ENCODE peak calls at places on chromosomes 7 and 10, in seven cellular contexts. U is astrocyte, F is H9, Q is tibial artery, M is OCI-LY7, J is heart right ventricle, E is transverse colon. G is an unnamed sample. For H3K4me1, the result is how much of the 10 kb centered on the place peaks cover.

GRCh38 chr10:97708976-97709745 is 4.4 kb upstream of the MARVELD1 start:
- DNase-seq in U (peak), F (peak), Q (peak), M (peak), J (peak), E (peak), G (no peak)

GRCh38 chr7:128217030-128217805 is 23.9 kb upstream of the LEP start:
- DNase-seq in U (peak), F (peak), Q (no peak), M (no peak), J (no peak), E (no peak), G (no peak)

GRCh38 chr7:131161103-131161502 is 166.6 kb upstream of the MKLN1 start:
- DNase-seq in U (peak), F (no peak), Q (no peak), M (no peak), J (no peak), E (no peak), G (no peak)

GRCh38 chr7:118657391-118658005 is 433.0 kb downstream of the ANKRD7 start:
- DNase-seq in U (no peak), F (no peak), Q (no peak), M (peak), J (no peak), E (no peak), G (no peak)

GRCh38 chr7:136036336-136036735 is 59.2 kb upstream of the MTPN start:
- DNase-seq in U (no peak), F (no peak), Q (no peak), M (no peak), J (no peak), E (no peak), G (no peak)

GRCh38 chr7:2114052-2114451 is 118.7 kb downstream of the MAD1L1 start:
- DNase-seq in U (peak), F (no peak), Q (no peak), M (no peak), J (no peak), E (no peak), G (no peak)

GRCh38 chr7:41582116-41582515 is 120.8 kb downstream of the INHBA start:
- DNase-seq in U (peak), F (no peak), Q (no peak), M (no peak), J (no peak), E (no peak), G (no peak)

GRCh38 chr10:79054203-79055099 is 14.3 kb upstream of the ZMIZ1 start:
- DNase-seq in U (no peak), F (no peak), Q (peak), M (no peak), J (no peak), E (peak), G (peak)

GRCh38 chr7:135601182-135601581 is 43.5 kb downstream of the NUP205 start:
- DNase-seq in U (peak), F (no peak), Q (no peak), M (no peak), J (no peak), E (no peak), G (no peak)

GRCh38 chr7:16646427-16647081 is 573 bp downstream of the BZW2 start:
- DNase-seq in U (no peak), F (no peak), Q (peak), M (peak), J (no peak), E (peak), G (no peak)

GRCh38 chr10:128066954-128067382 is 59.3 kb downstream of the MKI67 start:
- DNase-seq in U (no peak), F (no peak), Q (peak), M (no peak), J (no peak), E (peak), G (no peak)

DNA sequence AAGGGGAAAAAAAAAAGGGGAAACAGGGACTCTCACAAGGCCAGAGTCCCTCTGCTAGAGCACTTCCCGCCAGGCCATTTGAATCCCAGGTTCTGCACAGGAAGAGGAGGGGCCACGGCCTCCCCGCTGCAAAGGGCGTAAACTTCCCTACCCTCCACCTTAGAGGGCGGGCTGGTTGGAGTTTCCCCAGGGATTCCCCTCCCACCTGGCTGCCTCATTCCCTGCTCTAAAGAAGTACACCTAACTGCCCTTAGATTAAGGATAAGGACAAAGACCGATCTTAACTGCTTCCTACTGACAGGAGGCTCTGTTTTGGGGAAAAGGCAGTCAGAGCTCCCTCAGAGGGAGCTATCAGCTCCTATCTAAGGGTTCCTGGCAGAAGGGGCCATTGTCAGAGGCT is 102.0 kb upstream of the ARMC3 start:
- DNase-seq in U (no peak), F (peak), Q (no peak), M (no peak), J (no peak), E (peak), G (no peak)
- TF ChIP-seq CTCF in U (no peak), F (no peak), Q (no peak), M (no peak), J (no peak), E (no peak), G (no peak)

GRCh38 chr7:27423821-27424220 is 181.2 kb downstream of the EVX1 start:
- DNase-seq in U (no peak), F (no peak), Q (no peak), M (no peak), J (no peak), E (no peak), G (no peak)
- H3K27ac ChIP-seq in U (no peak), F (no peak), Q (no peak), M (no peak), J (no peak), E (peak), G (no peak)

GRCh38 chr7:30321089-30321991 is 36.9 kb downstream of the ZNRF2 start:
- DNase-seq in U (no peak), F (no peak), Q (no peak), M (peak), J (no peak), E (no peak), G (no peak)
- H3K4me1 ChIP-seq in U (under half), F (under half), Q (under half), M (under half), J (under half), E (under half), G (under half)

GRCh38 chr10:18601321-18601720 is 50.1 kb downstream of the NSUN6 start:
- DNase-seq in U (no peak), F (no peak), Q (no peak), M (no peak), J (no peak), E (no peak), G (no peak)
- TF ChIP-seq CTCF in U (peak), F (peak), Q (no peak), M (no peak), J (no peak), E (no peak), G (no peak)

DNA sequence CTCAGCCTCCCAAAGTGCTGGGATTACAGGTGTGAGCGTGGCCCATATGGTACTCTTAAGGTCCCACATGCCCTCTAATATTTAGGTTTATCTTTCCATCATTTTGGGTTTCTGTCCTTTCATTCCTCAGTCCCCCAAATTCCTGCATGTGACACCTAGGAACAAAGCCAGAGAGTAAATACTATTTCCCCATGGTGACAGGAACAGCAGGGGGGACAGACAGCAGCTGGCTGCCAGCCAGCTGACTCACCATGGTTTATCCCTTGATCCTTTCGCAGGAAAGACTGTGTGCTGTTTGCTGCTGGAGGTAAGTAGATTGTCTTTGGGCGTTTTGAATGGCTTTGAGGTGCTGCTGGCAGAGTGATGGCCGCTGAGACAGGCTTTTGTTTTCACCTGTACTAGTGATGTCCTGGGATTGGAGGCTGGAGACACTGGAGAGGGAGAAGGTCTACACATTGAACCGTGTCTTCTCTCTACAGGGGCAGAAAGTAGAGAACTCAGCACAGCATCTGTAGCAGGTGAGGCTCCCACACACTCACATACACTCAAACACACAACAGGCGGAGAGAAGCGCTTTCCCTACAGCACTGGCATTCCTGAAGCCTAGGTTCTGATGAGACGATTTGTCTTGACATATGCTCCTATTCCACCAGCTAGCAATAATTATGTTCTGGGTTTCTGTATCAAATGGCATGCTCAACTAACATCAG is 83.7 kb upstream of the EFCAB10 start:
- DNase-seq in U (peak), F (peak), Q (no peak), M (no peak), J (no peak), E (no peak), G (no peak)
- H3K27ac ChIP-seq in U (no peak), F (no peak), Q (no peak), M (no peak), J (no peak), E (no peak), G (no peak)

GRCh38 chr10:114654829-114655575 is 3.1 kb downstream of the ABLIM1 start:
- DNase-seq in U (peak), F (no peak), Q (no peak), M (no peak), J (no peak), E (no peak), G (no peak)
- H3K4me1 ChIP-seq in U (under half), F (under half), Q (under half), M (under half), J (half or more), E (under half), G (under half)

DNA sequence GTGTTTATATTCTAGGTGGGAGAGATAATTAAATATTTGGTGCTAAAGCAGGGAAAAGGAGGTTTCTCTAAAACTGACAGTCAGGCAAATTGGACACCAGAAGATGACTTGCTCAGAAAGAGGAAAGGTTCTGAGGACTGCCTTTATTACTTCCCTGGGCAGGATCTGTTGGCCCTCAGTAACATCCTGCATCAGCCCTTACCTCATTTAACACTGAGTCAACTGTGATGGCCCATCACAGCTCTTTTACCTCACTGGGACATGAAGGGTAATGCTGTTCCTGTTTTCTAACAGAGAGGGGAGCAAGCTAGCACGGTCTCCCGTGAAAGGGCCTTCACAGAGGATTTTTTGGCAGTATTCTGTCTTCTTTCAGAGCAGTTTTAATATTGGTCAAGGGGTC is 12.0 kb downstream of the PPP1R17 start:
- DNase-seq in U (no peak), F (no peak), Q (no peak), M (no peak), J (no peak), E (no peak), G (no peak)
- TF ChIP-seq CTCF in U (no peak), F (peak), Q (no peak), M (no peak), J (no peak), E (no peak), G (no peak)